ENCODE peak calls at places on chromosomes 6 and 20, in eight cellular contexts. P, E, H, O, J, B, S and I are unnamed samples.

GRCh38 chr6:136095961-136096360 is 154.2 kb downstream of the MTFR2 start:
- DNase-seq in P (peak), E (peak), H (no peak), O (no peak), J (no peak), B (no peak), S (no peak), I (no peak)

GRCh38 chr20:58513580-58514285 is 1.5 kb downstream of the APCDD1L start:
- DNase-seq in P (no peak), E (no peak), H (no peak), O (no peak), J (no peak), B (no peak), S (no peak), I (no peak)

GRCh38 chr20:50320910-50321796 is 130.5 kb downstream of the CEBPB start:
- DNase-seq in P (peak), E (peak), H (peak), O (peak), J (peak), B (no peak), S (no peak), I (peak)

GRCh38 chr20:54662064-54662463 is 186.7 kb downstream of the DOK5 start:
- DNase-seq in P (no peak), E (no peak), H (no peak), O (no peak), J (no peak), B (no peak), S (no peak), I (no peak)

GRCh38 chr20:64035933-64036345 is at the start of gene C20orf204:
- DNase-seq in P (no peak), E (no peak), H (no peak), O (no peak), J (no peak), B (no peak), S (no peak), I (no peak)

GRCh38 chr6:109322825-109323580 is 59.3 kb downstream of the CD164 start:
- DNase-seq in P (peak), E (peak), H (no peak), O (no peak), J (no peak), B (no peak), S (peak), I (peak)

GRCh38 chr20:47309806-47310426 is 46.6 kb downstream of the ZMYND8 start:
- DNase-seq in P (no peak), E (no peak), H (no peak), O (no peak), J (no peak), B (no peak), S (no peak), I (no peak)

GRCh38 chr20:2387180-2387577 is 6.5 kb downstream of the TGM6 start:
- DNase-seq in P (no peak), E (no peak), H (peak), O (no peak), J (peak), B (no peak), S (no peak), I (peak)

GRCh38 chr20:58131111-58131510 is 97.3 kb downstream of the ANKRD60 start:
- DNase-seq in P (no peak), E (no peak), H (no peak), O (peak), J (peak), B (no peak), S (no peak), I (no peak)